ENCODE peak calls at places on chromosomes 12 and 14, in four cellular contexts. One of them, this sample, is unnamed.
A peak's percentile ranks its signal among the peaks of the same experiment; 100 is the strongest.

GRCh38 chr12:128810182-128811127 is 13.3 kb downstream of the SLC15A4 start:
- DNase-seq in stomach: peak; percentile 38
- DNase-seq in body of pancreas: peak; percentile 33
- DNase-seq in esophagus squamous epithelium: no peak
- DNase-seq in this sample: no peak

GRCh38 chr12:81340910-81341309 is 263.0 kb downstream of the ACSS3 start:
- DNase-seq in stomach: no peak
- DNase-seq in body of pancreas: no peak
- DNase-seq in esophagus squamous epithelium: no peak
- DNase-seq in this sample: no peak

GRCh38 chr12:30599631-30600030 is 96.0 kb downstream of the IPO8 start:
- DNase-seq in stomach: no peak
- DNase-seq in body of pancreas: no peak
- DNase-seq in esophagus squamous epithelium: no peak
- DNase-seq in this sample: no peak

GRCh38 chr12:109389146-109389545 is 41.4 kb downstream of the MYO1H start:
- DNase-seq in stomach: no peak
- DNase-seq in body of pancreas: no peak
- DNase-seq in esophagus squamous epithelium: no peak
- DNase-seq in this sample: no peak

GRCh38 chr12:6080149-6081045 is 44.1 kb downstream of the VWF start:
- DNase-seq in stomach: no peak
- DNase-seq in body of pancreas: no peak
- DNase-seq in esophagus squamous epithelium: no peak
- DNase-seq in this sample: no peak

GRCh38 chr12:90938451-90938850 is 16.5 kb downstream of the CCER1 start:
- DNase-seq in stomach: no peak
- DNase-seq in body of pancreas: no peak
- DNase-seq in esophagus squamous epithelium: no peak
- DNase-seq in this sample: no peak

GRCh38 chr14:59221558-59221957 is 33.1 kb downstream of the DAAM1 start:
- DNase-seq in stomach: no peak
- DNase-seq in body of pancreas: no peak
- DNase-seq in esophagus squamous epithelium: no peak
- DNase-seq in this sample: no peak

GRCh38 chr12:15728118-15728598 is 61.0 kb downstream of the EPS8 start:
- DNase-seq in stomach: no peak
- DNase-seq in body of pancreas: no peak
- DNase-seq in esophagus squamous epithelium: no peak
- DNase-seq in this sample: no peak

GRCh38 chr14:29236848-29237247 is 470.3 kb downstream of the FOXG1 start:
- DNase-seq in stomach: no peak
- DNase-seq in body of pancreas: no peak
- DNase-seq in esophagus squamous epithelium: no peak
- DNase-seq in this sample: no peak

GRCh38 chr12:38934696-38935095 is 29.3 kb upstream of the CPNE8 start:
- DNase-seq in stomach: no peak
- DNase-seq in body of pancreas: no peak
- DNase-seq in esophagus squamous epithelium: no peak
- DNase-seq in this sample: no peak

GRCh38 chr12:6469609-6470374 is 685 bp downstream of the VAMP1 start:
- DNase-seq in stomach: no peak
- DNase-seq in body of pancreas: no peak
- DNase-seq in esophagus squamous epithelium: no peak
- DNase-seq in this sample: no peak

GRCh38 chr14:105119410-105120025 is 49.1 kb downstream of the JAG2 start:
- DNase-seq in stomach: no peak
- DNase-seq in body of pancreas: no peak
- DNase-seq in esophagus squamous epithelium: no peak
- DNase-seq in this sample: no peak

GRCh38 chr12:43015090-43015737 is 425.7 kb upstream of the PRICKLE1 start:
- DNase-seq in stomach: no peak
- DNase-seq in body of pancreas: no peak
- DNase-seq in esophagus squamous epithelium: no peak
- DNase-seq in this sample: no peak

GRCh38 chr12:19230299-19230866 is 100.8 kb downstream of the PLEKHA5 start:
- DNase-seq in stomach: no peak
- DNase-seq in body of pancreas: no peak
- DNase-seq in esophagus squamous epithelium: no peak
- DNase-seq in this sample: no peak

GRCh38 chr12:120257041-120257821 is 8.3 kb downstream of the PXN start:
- DNase-seq in stomach: peak; percentile 42
- DNase-seq in body of pancreas: peak; percentile 64
- DNase-seq in esophagus squamous epithelium: no peak
- DNase-seq in this sample: no peak

GRCh38 chr14:77086951-77087350 is 11.1 kb upstream of the CIPC start:
- DNase-seq in stomach: no peak
- DNase-seq in body of pancreas: no peak
- DNase-seq in esophagus squamous epithelium: no peak
- DNase-seq in this sample: no peak

GRCh38 chr14:68637106-68638021 is 155.5 kb downstream of the ZFP36L1 start:
- DNase-seq in stomach: no peak
- DNase-seq in body of pancreas: peak; percentile 50
- DNase-seq in esophagus squamous epithelium: no peak
- DNase-seq in this sample: peak; percentile 26

GRCh38 chr14:71242237-71242748 is 335.0 kb downstream of the PCNX1 start:
- DNase-seq in stomach: no peak
- DNase-seq in body of pancreas: no peak
- DNase-seq in esophagus squamous epithelium: no peak
- DNase-seq in this sample: no peak

GRCh38 chr14:44165286-44165685 is 341.8 kb downstream of the FSCB start:
- DNase-seq in stomach: no peak
- DNase-seq in body of pancreas: no peak
- DNase-seq in esophagus squamous epithelium: no peak
- DNase-seq in this sample: no peak

DNA sequence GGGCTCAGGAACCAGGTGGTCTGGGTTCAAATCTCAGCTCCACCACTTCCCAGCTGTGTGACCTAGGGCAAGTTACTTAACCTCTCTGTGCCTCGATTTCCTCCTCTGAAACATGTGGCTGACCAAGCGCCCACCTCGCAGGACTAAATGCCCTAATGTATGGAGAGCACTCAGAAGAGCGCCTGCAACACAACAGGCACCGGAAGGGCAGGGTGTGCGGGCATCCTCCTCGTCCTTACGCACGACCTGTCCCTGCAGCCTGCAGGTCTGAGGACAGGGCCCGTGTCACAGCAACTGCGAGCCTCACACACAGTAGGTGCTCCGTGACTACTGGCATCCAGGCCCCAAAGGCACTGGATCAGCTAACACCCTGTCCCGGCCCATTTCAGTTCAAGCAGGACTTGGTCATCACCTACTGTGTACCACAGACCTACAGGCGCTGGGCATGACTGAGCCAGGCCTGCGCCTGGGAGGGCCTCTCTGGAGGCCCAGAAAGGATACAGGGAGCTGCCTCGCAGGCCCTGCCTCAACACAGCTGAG is 131.5 kb downstream of the NCOR2 start:
- DNase-seq in stomach: no peak
- DNase-seq in body of pancreas: no peak
- DNase-seq in esophagus squamous epithelium: no peak
- DNase-seq in this sample: no peak
- TF ChIP-seq POLR2A in stomach: no peak
- TF ChIP-seq POLR2A in body of pancreas: no peak
- TF ChIP-seq POLR2A in esophagus squamous epithelium: no peak
- TF ChIP-seq POLR2A in this sample: no peak

DNA sequence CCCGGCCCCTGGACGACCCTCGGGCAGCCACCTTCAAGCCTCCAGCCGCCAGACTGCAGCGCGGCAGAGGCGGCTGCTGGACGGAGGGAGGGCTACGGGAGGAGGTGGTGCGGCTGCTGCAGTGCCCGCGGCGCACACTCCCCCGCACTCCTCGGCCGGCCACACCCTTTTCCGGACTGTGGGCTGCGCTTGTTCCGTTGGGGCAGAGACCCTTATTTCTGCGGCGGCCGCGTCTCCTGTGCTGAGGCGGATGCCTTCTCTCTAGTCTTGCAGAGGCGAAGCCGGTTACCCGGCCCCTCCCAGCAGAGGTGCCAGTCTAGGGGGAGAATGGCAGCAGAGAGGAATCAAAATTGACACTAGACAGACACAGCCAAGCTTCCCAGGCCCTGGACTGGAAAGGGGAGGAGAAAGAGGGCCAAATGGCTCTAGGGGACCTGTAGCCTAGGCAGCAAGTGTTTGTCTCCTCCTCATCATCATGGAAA is 1.2 kb downstream of the ESYT1 start:
- DNase-seq in stomach: peak; percentile 70
- DNase-seq in body of pancreas: peak; percentile 66
- DNase-seq in esophagus squamous epithelium: no peak
- DNase-seq in this sample: peak; percentile 72
- TF ChIP-seq POLR2A in stomach: no peak
- TF ChIP-seq POLR2A in body of pancreas: peak; percentile 32
- TF ChIP-seq POLR2A in esophagus squamous epithelium: no peak
- TF ChIP-seq POLR2A in this sample: peak; percentile 48

GRCh38 chr12:53842686-53843085 is 90.9 kb upstream of the CISTR start:
- DNase-seq in stomach: no peak
- DNase-seq in body of pancreas: no peak
- DNase-seq in esophagus squamous epithelium: no peak
- DNase-seq in this sample: no peak

GRCh38 chr12:53836119-53836655 is 84.4 kb upstream of the CISTR start:
- DNase-seq in stomach: no peak
- DNase-seq in body of pancreas: no peak
- DNase-seq in esophagus squamous epithelium: no peak
- DNase-seq in this sample: no peak

GRCh38 chr12:53843545-53843944 is 91.8 kb upstream of the CISTR start:
- DNase-seq in stomach: no peak
- DNase-seq in body of pancreas: no peak
- DNase-seq in esophagus squamous epithelium: no peak
- DNase-seq in this sample: no peak

GRCh38 chr12:53838978-53839377 is 87.2 kb upstream of the CISTR start:
- DNase-seq in stomach: no peak
- DNase-seq in body of pancreas: no peak
- DNase-seq in esophagus squamous epithelium: no peak
- DNase-seq in this sample: no peak

GRCh38 chr12:53840316-53840715 is 88.5 kb upstream of the CISTR start:
- DNase-seq in stomach: no peak
- DNase-seq in body of pancreas: no peak
- DNase-seq in esophagus squamous epithelium: no peak
- DNase-seq in this sample: no peak
- TF ChIP-seq POLR2A in stomach: no peak
- TF ChIP-seq POLR2A in body of pancreas: no peak
- TF ChIP-seq POLR2A in esophagus squamous epithelium: no peak
- TF ChIP-seq POLR2A in this sample: no peak

DNA sequence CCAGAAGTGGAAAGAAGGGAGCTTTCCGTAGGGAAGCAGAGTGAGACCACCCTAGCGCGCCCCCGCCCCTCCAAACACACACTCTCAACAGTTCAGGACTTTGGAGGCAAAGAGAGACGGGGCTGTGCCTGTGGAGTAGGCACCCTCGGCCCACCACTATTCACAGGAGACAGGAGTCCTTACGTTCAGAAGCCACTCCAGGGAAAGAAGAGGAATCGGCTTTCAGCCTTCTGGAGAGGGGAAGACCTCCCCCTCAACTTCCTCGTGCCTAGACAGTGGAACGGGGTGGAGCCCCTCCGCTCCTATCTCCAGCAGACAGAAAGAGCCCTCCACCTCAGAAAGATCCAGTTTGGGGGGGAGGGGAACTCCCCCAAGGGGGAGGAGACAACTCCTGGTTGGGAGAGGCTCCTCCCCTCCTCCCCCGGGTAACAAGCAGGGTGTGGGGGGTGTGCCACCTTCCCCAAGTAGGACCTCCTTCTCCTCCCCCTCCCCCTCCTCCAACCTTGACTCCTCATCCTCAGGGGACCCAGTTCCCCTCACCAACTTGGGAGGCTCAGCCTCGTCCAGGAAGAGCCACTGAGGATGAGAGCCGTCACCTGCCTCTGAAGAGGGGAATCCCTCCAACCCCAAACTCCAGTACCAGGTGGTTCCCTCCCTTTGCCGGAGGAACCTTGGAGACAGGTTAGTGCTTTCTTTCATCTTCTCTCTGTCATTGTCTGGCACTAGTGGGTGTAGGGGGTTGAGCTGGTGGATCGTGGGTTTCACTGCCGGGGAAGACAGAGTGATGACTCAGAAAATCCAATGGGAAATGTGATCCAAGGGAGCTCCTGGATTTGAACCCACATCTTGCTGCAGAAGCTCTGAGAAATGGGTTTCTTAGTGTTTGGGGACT is 883 bp downstream of the FOXJ2 start:
- DNase-seq in stomach: no peak
- DNase-seq in body of pancreas: peak; percentile 38
- DNase-seq in esophagus squamous epithelium: no peak
- DNase-seq in this sample: no peak
- TF ChIP-seq POLR2A in stomach: no peak
- TF ChIP-seq POLR2A in body of pancreas: no peak
- TF ChIP-seq POLR2A in esophagus squamous epithelium: no peak
- TF ChIP-seq POLR2A in this sample: no peak

This sample was measured in H1.